ENCODE peak calls at places on chromosomes 13 and 19, in four cellular contexts. One of them, this sample, is unnamed.

GRCh38 chr13:98581971-98582702 is 5.2 kb upstream of the STK24 start:
- DNase-seq in RPMI7951: peak; percentile 56
- DNase-seq in GM04504: no peak
- DNase-seq in hepatic stellate cell: peak; percentile 74
- DNase-seq in this sample: no peak

GRCh38 chr19:797528-798414 is 519 bp downstream of the PTBP1 start:
- DNase-seq in RPMI7951: peak; percentile 86
- DNase-seq in hepatic stellate cell: peak; percentile 98
- DNase-seq in GM04504: peak; percentile 79
- DNase-seq in this sample: peak; percentile 87

GRCh38 chr13:112684041-112684440 is 5.8 kb upstream of the ATP11A start:
- DNase-seq in RPMI7951: no peak
- DNase-seq in GM04504: no peak
- DNase-seq in hepatic stellate cell: no peak
- DNase-seq in this sample: no peak

GRCh38 chr19:39557791-39558622 is 18.0 kb upstream of the EID2 start:
- DNase-seq in hepatic stellate cell: no peak
- DNase-seq in RPMI7951: peak; percentile 70
- DNase-seq in GM04504: no peak
- DNase-seq in this sample: no peak

GRCh38 chr13:25659091-25659502 is 287.3 kb downstream of the ATP8A2 start:
- DNase-seq in GM04504: no peak
- DNase-seq in hepatic stellate cell: no peak
- DNase-seq in RPMI7951: no peak
- DNase-seq in this sample: no peak

GRCh38 chr19:13079542-13079986 is 23.1 kb downstream of the LYL1 start:
- DNase-seq in RPMI7951: no peak
- DNase-seq in hepatic stellate cell: no peak
- DNase-seq in GM04504: peak; percentile 51
- DNase-seq in this sample: peak; percentile 86

GRCh38 chr13:25117312-25117711 is 21.4 kb downstream of the PABPC3 start:
- DNase-seq in RPMI7951: no peak
- DNase-seq in hepatic stellate cell: no peak
- DNase-seq in GM04504: no peak
- DNase-seq in this sample: no peak

GRCh38 chr19:6275170-6275744 is 4.5 kb downstream of the MLLT1 start:
- DNase-seq in hepatic stellate cell: no peak
- DNase-seq in GM04504: no peak
- DNase-seq in RPMI7951: no peak
- DNase-seq in this sample: no peak

GRCh38 chr19:16106121-16106520 is 5.6 kb upstream of the RAB8A start:
- DNase-seq in hepatic stellate cell: no peak
- DNase-seq in GM04504: no peak
- DNase-seq in RPMI7951: peak; percentile 45
- DNase-seq in this sample: no peak

GRCh38 chr13:46137627-46138026 is 32.8 kb upstream of the CPB2 start:
- DNase-seq in RPMI7951: no peak
- DNase-seq in hepatic stellate cell: no peak
- DNase-seq in GM04504: no peak
- DNase-seq in this sample: no peak

This sample was measured in ovary.